ENCODE peak calls at places on chromosomes 13 and 19, in nine cellular contexts. A is esophagus muscularis mucosa, R is testis, W is fibroblast of pulmonary artery, Z is heart right ventricle, Q is neural progenitor cell, H is NB4, G is uterus, D is cardiac fibroblast. J is an unnamed sample.

GRCh38 chr13:24353736-24354135 is 44.4 kb downstream of the C1QTNF9 start:
- DNase-seq in W (no peak), Z (no peak), G (no peak), R (no peak), Q (no peak), A (peak; percentile 24), D (no peak), H (no peak), J (no peak)

GRCh38 chr13:46119883-46120614 is 15.2 kb upstream of the CPB2 start:
- DNase-seq in G (peak; percentile 25), Q (no peak), A (no peak), D (peak; percentile 58), R (peak; percentile 69), H (no peak), W (peak; percentile 74), Z (no peak), J (peak; percentile 49)

GRCh38 chr19:52992109-52993004 is 21.4 kb upstream of the ERVV-1 start:
- DNase-seq in Q (peak; percentile 41), G (peak; percentile 40), D (peak; percentile 7), R (peak; percentile 26), Z (peak; percentile 5), W (peak; percentile 4), H (no peak), A (no peak), J (no peak)

GRCh38 chr13:104650426-104650825 is 1584.2 kb upstream of the SLC10A2 start:
- DNase-seq in G (no peak), Q (no peak), A (no peak), D (no peak), W (no peak), R (no peak), H (no peak), Z (no peak), J (no peak)

GRCh38 chr13:20492641-20493040 is 33.0 kb downstream of the CRYL1 start:
- DNase-seq in A (no peak), W (peak; percentile 58), R (peak; percentile 24), Z (no peak), G (no peak), D (peak; percentile 75), Q (peak; percentile 41), H (peak; percentile 48), J (no peak)

GRCh38 chr13:103803349-103803748 is 737.1 kb upstream of the SLC10A2 start:
- DNase-seq in Q (no peak), G (no peak), D (no peak), Z (no peak), A (no peak), H (no peak), R (no peak), W (no peak), J (no peak)

GRCh38 chr19:29672933-29673336 is 7.7 kb downstream of the PLEKHF1 start:
- DNase-seq in H (no peak), A (no peak), R (no peak), W (no peak), Q (no peak), G (no peak), D (no peak), Z (no peak), J (no peak)

GRCh38 chr13:73657821-73658540 is 476.2 kb downstream of the KLF12 start:
- DNase-seq in G (peak; percentile 19), D (peak; percentile 94), W (peak; percentile 98), Q (no peak), A (no peak), H (no peak), R (peak; percentile 22), Z (peak; percentile 64), J (no peak)

GRCh38 chr13:32735859-32736258 is 149.6 kb downstream of the PDS5B start:
- DNase-seq in R (no peak), A (no peak), Z (no peak), W (no peak), D (no peak), G (no peak), H (no peak), Q (no peak), J (no peak)

GRCh38 chr13:50255639-50256038 is 240.4 kb downstream of the KCNRG start:
- DNase-seq in D (no peak), H (no peak), Q (no peak), R (no peak), G (no peak), A (no peak), W (no peak), Z (no peak), J (no peak)

GRCh38 chr19:2579678-2580280 is 103.9 kb downstream of the GADD45B start:
- DNase-seq in D (no peak), Q (no peak), A (no peak), H (no peak), Z (no peak), R (no peak), G (no peak), W (no peak), J (no peak)

GRCh38 chr19:55152017-55152416 is 3.0 kb upstream of the TNNT1 start:
- DNase-seq in W (no peak), H (no peak), Z (no peak), A (no peak), Q (no peak), D (no peak), R (no peak), G (no peak), J (no peak)

GRCh38 chr19:46755077-46755852 is 9.0 kb upstream of the STRN4 start:
- DNase-seq in H (no peak), R (no peak), A (no peak), W (peak; percentile 81), Q (no peak), D (peak; percentile 69), G (no peak), Z (no peak), J (no peak)

GRCh38 chr13:20465218-20465879 is 60.3 kb downstream of the CRYL1 start:
- DNase-seq in R (no peak), A (peak; percentile 62), Z (no peak), G (no peak), Q (no peak), W (peak; percentile 27), H (no peak), D (no peak), J (no peak)

GRCh38 chr13:101640797-101641400 is 188.4 kb downstream of the ITGBL1 start:
- DNase-seq in G (no peak), Q (no peak), H (no peak), Z (no peak), D (peak; percentile 89), A (no peak), W (peak; percentile 57), R (no peak), J (peak; percentile 59)

GRCh38 chr19:5623397-5624153 is 692 bp downstream of the SAFB start:
- DNase-seq in Z (peak; percentile 13), D (no peak), H (peak; percentile 20), Q (peak; percentile 16), R (no peak), W (no peak), A (no peak), G (no peak), J (no peak)

DNA sequence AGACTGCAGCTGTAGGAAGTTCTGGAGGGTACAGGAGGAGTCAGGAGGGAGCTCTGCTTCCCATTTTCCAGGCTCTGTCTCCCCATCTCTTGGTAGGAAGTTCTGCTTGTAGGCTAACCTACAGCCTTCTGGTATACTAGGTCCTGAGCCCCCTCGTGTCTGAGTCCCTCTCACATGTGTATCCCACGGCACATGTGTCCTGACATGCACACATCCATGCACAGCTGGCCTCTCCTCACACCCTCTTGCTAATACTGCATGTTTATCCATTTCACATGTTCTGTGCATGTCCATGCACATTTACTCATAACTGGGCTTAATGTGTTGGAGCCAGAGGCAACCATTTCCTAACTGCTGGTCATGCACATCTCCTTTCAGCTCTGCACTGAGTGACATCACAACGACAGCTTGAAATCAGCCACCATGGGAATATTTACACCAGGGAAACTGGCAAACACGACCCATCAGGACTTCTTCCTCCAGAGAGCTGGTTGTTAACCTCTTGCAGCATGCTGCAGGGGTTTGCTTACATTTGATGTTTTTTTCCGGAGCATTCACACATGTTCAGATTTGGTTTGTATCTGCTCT is 3.0 kb downstream of the CD209 start:
- DNase-seq in Q (no peak), A (no peak), W (no peak), G (no peak), R (no peak), H (no peak), D (no peak), Z (no peak), J (no peak)
- H3K4me3 ChIP-seq in Q (no peak overlapping the region), A (no peak overlapping the region), W (no peak overlapping the region), G (no peak overlapping the region), R (no peak overlapping the region), H (no peak overlapping the region), D (no peak overlapping the region), Z (no peak overlapping the region), J (no peak overlapping the region)

GRCh38 chr19:13363954-13364353 is 142.3 kb downstream of the CACNA1A start:
- DNase-seq in R (no peak), H (no peak), A (no peak), G (no peak), D (no peak), Z (no peak), W (no peak), Q (no peak), J (no peak)

GRCh38 chr19:13363235-13363634 is 143.0 kb downstream of the CACNA1A start:
- DNase-seq in Q (no peak), A (no peak), G (no peak), W (no peak), H (no peak), D (no peak), R (no peak), Z (no peak), J (no peak)

GRCh38 chr19:13370948-13371347 is 135.3 kb downstream of the CACNA1A start:
- DNase-seq in R (no peak), G (no peak), Z (no peak), A (no peak), H (no peak), Q (no peak), W (no peak), D (no peak), J (no peak)

DNA sequence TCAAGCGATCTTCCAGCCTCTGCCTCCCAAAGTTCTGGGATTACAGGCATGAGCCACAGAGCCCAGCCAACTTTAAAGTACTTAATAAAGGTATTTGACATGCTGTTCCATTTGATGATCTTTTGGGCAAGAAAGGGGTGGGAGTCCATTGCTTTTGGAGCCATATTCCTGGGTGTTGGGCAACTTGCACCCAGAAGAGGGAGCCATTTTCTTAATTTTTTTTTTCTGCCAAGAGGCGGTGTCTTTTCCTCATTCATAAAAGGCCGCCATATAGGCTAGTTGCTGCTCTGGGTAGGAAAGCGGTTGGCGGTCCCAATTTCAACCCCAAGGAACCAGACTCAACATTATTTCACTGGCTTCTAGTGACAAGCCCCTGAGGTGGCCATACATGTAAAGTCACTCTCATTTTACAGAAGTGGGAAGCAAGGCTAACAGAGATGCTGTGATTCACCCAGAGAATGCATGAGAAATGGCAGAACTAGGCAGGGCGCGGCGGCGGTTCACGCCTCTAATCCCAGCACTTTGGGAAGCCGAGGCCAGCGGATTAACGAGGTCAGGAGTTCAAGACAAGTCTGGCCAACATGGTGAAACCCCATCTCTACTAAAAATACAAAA is 139.6 kb downstream of the CACNA1A start:
- DNase-seq in Q (peak; percentile 51), W (peak; percentile 54), D (peak; percentile 58), A (no peak), Z (no peak), H (peak; percentile 34), R (no peak), G (no peak), J (no peak)
- TF ChIP-seq CTCF in Q (peak; percentile 70), W (peak; percentile 60), D (peak; percentile 59), A (no peak), Z (peak; percentile 34), H (no peak), R (no peak), G (no peak), J (peak; percentile 31)

GRCh38 chr19:6778386-6778785 is 5.9 kb downstream of the VAV1 start:
- DNase-seq in Z (no peak), G (no peak), W (no peak), A (no peak), H (no peak), Q (no peak), D (no peak), R (no peak), J (no peak)
- H3K4me3 ChIP-seq in Z (no peak overlapping the region), G (no peak overlapping the region), W (no peak overlapping the region), A (no peak overlapping the region), H (no peak overlapping the region), Q (no peak overlapping the region), D (no peak overlapping the region), R (no peak overlapping the region), J (no peak overlapping the region)

GRCh38 chr19:42488783-42489521 is 39.3 kb downstream of the CEACAM1 start:
- DNase-seq in D (no peak), G (no peak), R (peak; percentile 56), Q (peak; percentile 20), H (no peak), Z (no peak), A (no peak), W (no peak), J (no peak)
- TF ChIP-seq CTCF in D (no peak), G (no peak), R (no peak), Q (no peak), H (no peak), Z (no peak), A (no peak), W (no peak), J (no peak)